ENCODE peak calls at places on chromosome 13, in ten cellular contexts. One of them, this sample, is unnamed. For H3K4me1 and H3K36me3, the result is how much of the 10 kb centered on the place peaks cover.

GRCh38 chr13:41004875-41005693 is 14.0 kb downstream of the ELF1 start:
- DNase-seq in Peyer's patch: no peak
- DNase-seq in heart left ventricle: no peak
- DNase-seq in H1: no peak
- DNase-seq in endothelial cell of umbilical vein: peak
- DNase-seq in left lung: no peak
- DNase-seq in OCI-LY7: peak
- DNase-seq in tibial nerve: no peak
- DNase-seq in pancreas: no peak
- DNase-seq in breast epithelium: no peak
- DNase-seq in this sample: no peak

GRCh38 chr13:113207890-113208423 is 512 bp downstream of the PCID2 start:
- DNase-seq in H1: peak
- DNase-seq in left lung: peak
- DNase-seq in heart left ventricle: peak
- DNase-seq in tibial nerve: no peak
- DNase-seq in endothelial cell of umbilical vein: peak
- DNase-seq in OCI-LY7: no peak
- DNase-seq in pancreas: peak
- DNase-seq in Peyer's patch: no peak
- DNase-seq in breast epithelium: no peak
- DNase-seq in this sample: no peak

GRCh38 chr13:33799950-33800592 is 17.9 kb upstream of the RFC3 start:
- DNase-seq in Peyer's patch: no peak
- DNase-seq in OCI-LY7: peak
- DNase-seq in left lung: no peak
- DNase-seq in tibial nerve: no peak
- DNase-seq in H1: no peak
- DNase-seq in breast epithelium: no peak
- DNase-seq in endothelial cell of umbilical vein: peak
- DNase-seq in heart left ventricle: no peak
- DNase-seq in pancreas: no peak
- DNase-seq in this sample: no peak

GRCh38 chr13:48431987-48432615 is 19.2 kb upstream of the LPAR6 start:
- DNase-seq in heart left ventricle: no peak
- DNase-seq in left lung: no peak
- DNase-seq in tibial nerve: no peak
- DNase-seq in H1: no peak
- DNase-seq in Peyer's patch: no peak
- DNase-seq in breast epithelium: no peak
- DNase-seq in OCI-LY7: no peak
- DNase-seq in pancreas: no peak
- DNase-seq in endothelial cell of umbilical vein: peak
- DNase-seq in this sample: no peak

GRCh38 chr13:74047925-74048324 is 86.3 kb downstream of the KLF12 start:
- DNase-seq in pancreas: no peak
- DNase-seq in endothelial cell of umbilical vein: peak
- DNase-seq in left lung: no peak
- DNase-seq in heart left ventricle: no peak
- DNase-seq in Peyer's patch: no peak
- DNase-seq in breast epithelium: no peak
- DNase-seq in tibial nerve: no peak
- DNase-seq in H1: no peak
- DNase-seq in OCI-LY7: no peak
- DNase-seq in this sample: no peak

GRCh38 chr13:73556902-73557301 is 498.1 kb downstream of the KLF5 start:
- DNase-seq in H1: no peak
- DNase-seq in breast epithelium: no peak
- DNase-seq in heart left ventricle: no peak
- DNase-seq in Peyer's patch: no peak
- DNase-seq in pancreas: no peak
- DNase-seq in tibial nerve: no peak
- DNase-seq in left lung: no peak
- DNase-seq in endothelial cell of umbilical vein: no peak
- DNase-seq in OCI-LY7: no peak
- DNase-seq in this sample: no peak

GRCh38 chr13:34409496-34410163 is 532.4 kb upstream of the NBEA start:
- DNase-seq in pancreas: no peak
- DNase-seq in heart left ventricle: no peak
- DNase-seq in left lung: no peak
- DNase-seq in tibial nerve: no peak
- DNase-seq in OCI-LY7: no peak
- DNase-seq in endothelial cell of umbilical vein: no peak
- DNase-seq in H1: no peak
- DNase-seq in Peyer's patch: no peak
- DNase-seq in breast epithelium: no peak
- DNase-seq in this sample: no peak

GRCh38 chr13:103040006-103040405 is 26.2 kb downstream of the SLC10A2 start:
- DNase-seq in endothelial cell of umbilical vein: no peak
- DNase-seq in pancreas: no peak
- DNase-seq in H1: no peak
- DNase-seq in Peyer's patch: no peak
- DNase-seq in left lung: no peak
- DNase-seq in heart left ventricle: no peak
- DNase-seq in breast epithelium: no peak
- DNase-seq in tibial nerve: no peak
- DNase-seq in OCI-LY7: no peak
- DNase-seq in this sample: no peak

DNA sequence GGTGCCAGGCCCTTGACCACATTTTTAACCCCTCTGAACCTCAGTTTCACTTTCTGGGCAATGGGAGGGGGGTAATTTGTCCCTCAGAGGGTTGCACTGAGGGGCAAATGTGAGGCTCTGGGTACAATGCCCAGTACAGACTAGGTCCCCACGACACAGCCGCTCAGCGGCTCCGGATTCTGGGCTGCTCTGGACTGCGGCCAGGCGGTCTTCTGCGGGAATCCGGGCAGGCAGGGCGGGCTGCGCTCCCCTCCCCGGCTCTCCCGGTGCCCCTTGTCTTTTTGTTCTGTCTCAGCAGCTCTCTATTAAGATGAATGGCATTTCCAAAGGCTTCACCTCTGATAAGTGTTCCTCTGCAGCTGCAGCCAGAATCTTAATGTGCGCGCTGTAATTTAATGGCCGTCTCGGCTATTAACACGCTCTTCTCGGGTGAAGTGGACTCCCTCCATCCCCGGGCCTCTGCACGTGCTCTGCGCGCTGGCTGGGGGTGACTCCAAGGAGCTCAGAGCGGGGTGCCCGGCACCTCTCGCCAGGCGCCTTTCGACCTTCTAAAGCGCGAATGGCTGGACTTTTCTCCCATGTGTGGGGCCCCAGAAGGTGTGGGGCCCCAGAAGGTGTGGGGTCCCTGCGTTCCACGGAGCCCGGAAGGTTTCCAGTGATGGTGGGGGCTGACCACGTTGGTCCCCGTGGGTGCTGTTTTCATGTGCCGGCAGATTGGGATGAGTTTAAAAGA is 3.5 kb upstream of the ALOX5AP start:
- DNase-seq in Peyer's patch: no peak
- DNase-seq in left lung: no peak
- DNase-seq in heart left ventricle: no peak
- DNase-seq in tibial nerve: no peak
- DNase-seq in pancreas: no peak
- DNase-seq in H1: no peak
- DNase-seq in endothelial cell of umbilical vein: no peak
- DNase-seq in OCI-LY7: no peak
- DNase-seq in breast epithelium: no peak
- DNase-seq in this sample: peak
- H3K4me1 ChIP-seq in Peyer's patch: under half
- H3K4me1 ChIP-seq in left lung: under half
- H3K4me1 ChIP-seq in heart left ventricle: under half
- H3K4me1 ChIP-seq in tibial nerve: under half
- H3K4me1 ChIP-seq in pancreas: under half
- H3K4me1 ChIP-seq in H1: under half
- H3K4me1 ChIP-seq in endothelial cell of umbilical vein: under half
- H3K4me1 ChIP-seq in OCI-LY7: under half
- H3K4me1 ChIP-seq in breast epithelium: under half
- H3K4me1 ChIP-seq in this sample: under half

GRCh38 chr13:96141032-96141431 is 51.1 kb downstream of the HS6ST3 start:
- DNase-seq in tibial nerve: no peak
- DNase-seq in H1: no peak
- DNase-seq in endothelial cell of umbilical vein: no peak
- DNase-seq in pancreas: no peak
- DNase-seq in breast epithelium: no peak
- DNase-seq in heart left ventricle: no peak
- DNase-seq in OCI-LY7: peak
- DNase-seq in Peyer's patch: no peak
- DNase-seq in left lung: no peak
- DNase-seq in this sample: no peak
- TF ChIP-seq CTCF in tibial nerve: no peak
- TF ChIP-seq CTCF in H1: peak
- TF ChIP-seq CTCF in endothelial cell of umbilical vein: no peak
- TF ChIP-seq CTCF in pancreas: no peak
- TF ChIP-seq CTCF in breast epithelium: no peak
- TF ChIP-seq CTCF in heart left ventricle: no peak
- TF ChIP-seq CTCF in OCI-LY7: peak
- TF ChIP-seq CTCF in Peyer's patch: no peak
- TF ChIP-seq CTCF in left lung: no peak
- TF ChIP-seq CTCF in this sample: no peak

GRCh38 chr13:24458736-24459135 is 53.8 kb downstream of the PARP4 start:
- DNase-seq in tibial nerve: no peak
- DNase-seq in Peyer's patch: no peak
- DNase-seq in endothelial cell of umbilical vein: no peak
- DNase-seq in pancreas: no peak
- DNase-seq in breast epithelium: no peak
- DNase-seq in H1: no peak
- DNase-seq in heart left ventricle: no peak
- DNase-seq in OCI-LY7: no peak
- DNase-seq in left lung: no peak
- DNase-seq in this sample: no peak

GRCh38 chr13:24460256-24460655 is 52.3 kb downstream of the PARP4 start:
- DNase-seq in H1: no peak
- DNase-seq in breast epithelium: no peak
- DNase-seq in left lung: no peak
- DNase-seq in pancreas: no peak
- DNase-seq in heart left ventricle: no peak
- DNase-seq in Peyer's patch: no peak
- DNase-seq in endothelial cell of umbilical vein: no peak
- DNase-seq in OCI-LY7: no peak
- DNase-seq in tibial nerve: no peak
- DNase-seq in this sample: no peak

GRCh38 chr13:24454100-24454499 is 58.5 kb downstream of the PARP4 start:
- DNase-seq in pancreas: no peak
- DNase-seq in tibial nerve: no peak
- DNase-seq in Peyer's patch: no peak
- DNase-seq in endothelial cell of umbilical vein: no peak
- DNase-seq in heart left ventricle: no peak
- DNase-seq in breast epithelium: no peak
- DNase-seq in OCI-LY7: no peak
- DNase-seq in H1: no peak
- DNase-seq in left lung: no peak
- DNase-seq in this sample: no peak

GRCh38 chr13:24459234-24459633 is 53.3 kb downstream of the PARP4 start:
- DNase-seq in breast epithelium: no peak
- DNase-seq in pancreas: no peak
- DNase-seq in heart left ventricle: no peak
- DNase-seq in endothelial cell of umbilical vein: no peak
- DNase-seq in H1: no peak
- DNase-seq in left lung: no peak
- DNase-seq in tibial nerve: no peak
- DNase-seq in Peyer's patch: no peak
- DNase-seq in OCI-LY7: no peak
- DNase-seq in this sample: no peak

GRCh38 chr13:24456396-24456795 is 56.2 kb downstream of the PARP4 start:
- DNase-seq in tibial nerve: no peak
- DNase-seq in Peyer's patch: no peak
- DNase-seq in heart left ventricle: no peak
- DNase-seq in H1: no peak
- DNase-seq in breast epithelium: no peak
- DNase-seq in OCI-LY7: no peak
- DNase-seq in left lung: no peak
- DNase-seq in endothelial cell of umbilical vein: no peak
- DNase-seq in pancreas: no peak
- DNase-seq in this sample: no peak
- H3K36me3 ChIP-seq in tibial nerve: under half
- H3K36me3 ChIP-seq in Peyer's patch: half or more
- H3K36me3 ChIP-seq in heart left ventricle: half or more
- H3K36me3 ChIP-seq in H1: under half
- H3K36me3 ChIP-seq in breast epithelium: under half
- H3K36me3 ChIP-seq in OCI-LY7: half or more
- H3K36me3 ChIP-seq in left lung: half or more
- H3K36me3 ChIP-seq in endothelial cell of umbilical vein: under half
- H3K36me3 ChIP-seq in pancreas: half or more
- H3K36me3 ChIP-seq in this sample: half or more

GRCh38 chr13:110275931-110276552 is 30.9 kb downstream of the COL4A1 start:
- DNase-seq in pancreas: no peak
- DNase-seq in endothelial cell of umbilical vein: no peak
- DNase-seq in heart left ventricle: peak
- DNase-seq in Peyer's patch: no peak
- DNase-seq in left lung: no peak
- DNase-seq in tibial nerve: peak
- DNase-seq in breast epithelium: no peak
- DNase-seq in H1: no peak
- DNase-seq in OCI-LY7: no peak
- DNase-seq in this sample: peak

GRCh38 chr13:110278859-110279258 is 28.1 kb downstream of the COL4A1 start:
- DNase-seq in heart left ventricle: no peak
- DNase-seq in Peyer's patch: no peak
- DNase-seq in pancreas: no peak
- DNase-seq in endothelial cell of umbilical vein: no peak
- DNase-seq in breast epithelium: no peak
- DNase-seq in tibial nerve: no peak
- DNase-seq in H1: no peak
- DNase-seq in left lung: no peak
- DNase-seq in OCI-LY7: no peak
- DNase-seq in this sample: no peak

GRCh38 chr13:110279684-110280083 is 27.3 kb downstream of the COL4A1 start:
- DNase-seq in endothelial cell of umbilical vein: no peak
- DNase-seq in breast epithelium: no peak
- DNase-seq in Peyer's patch: no peak
- DNase-seq in tibial nerve: no peak
- DNase-seq in left lung: no peak
- DNase-seq in H1: no peak
- DNase-seq in heart left ventricle: no peak
- DNase-seq in OCI-LY7: no peak
- DNase-seq in pancreas: no peak
- DNase-seq in this sample: no peak

GRCh38 chr13:110276553-110276950 is 30.4 kb downstream of the COL4A1 start:
- DNase-seq in H1: no peak
- DNase-seq in tibial nerve: no peak
- DNase-seq in heart left ventricle: no peak
- DNase-seq in pancreas: no peak
- DNase-seq in left lung: no peak
- DNase-seq in endothelial cell of umbilical vein: no peak
- DNase-seq in OCI-LY7: no peak
- DNase-seq in Peyer's patch: no peak
- DNase-seq in breast epithelium: no peak
- DNase-seq in this sample: no peak

DNA sequence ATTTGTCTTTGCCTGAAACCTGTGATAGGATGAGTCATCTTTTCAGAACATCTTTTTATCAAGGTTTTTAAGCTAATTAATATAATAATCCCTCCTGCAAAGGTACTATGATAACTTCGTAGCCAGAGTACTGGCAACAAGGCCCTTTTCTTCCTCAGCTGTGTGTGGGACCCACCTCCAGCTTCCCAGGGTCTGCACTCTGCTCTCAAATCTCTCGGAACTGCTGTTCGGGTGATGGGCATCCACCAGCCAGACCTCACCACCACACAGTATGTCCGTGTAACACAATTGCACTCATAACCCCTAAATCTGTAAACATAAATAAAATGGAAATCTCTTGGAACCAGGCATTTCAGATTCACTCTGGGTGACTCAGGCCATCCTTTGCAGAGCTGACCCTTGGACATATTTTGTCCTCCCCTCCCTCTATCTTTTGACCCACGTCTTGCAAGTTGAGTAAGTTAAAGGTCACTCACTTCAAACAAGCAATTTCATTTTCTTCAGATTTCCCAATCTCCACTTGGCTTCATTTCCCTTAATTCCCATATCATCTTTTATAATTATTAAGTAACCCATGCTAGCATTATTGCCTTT is 29.5 kb downstream of the COL4A1 start:
- DNase-seq in tibial nerve: no peak
- DNase-seq in Peyer's patch: no peak
- DNase-seq in breast epithelium: no peak
- DNase-seq in pancreas: no peak
- DNase-seq in left lung: no peak
- DNase-seq in heart left ventricle: no peak
- DNase-seq in endothelial cell of umbilical vein: no peak
- DNase-seq in OCI-LY7: no peak
- DNase-seq in H1: no peak
- DNase-seq in this sample: no peak
- H3K4me1 ChIP-seq in tibial nerve: under half
- H3K4me1 ChIP-seq in Peyer's patch: under half
- H3K4me1 ChIP-seq in breast epithelium: under half
- H3K4me1 ChIP-seq in pancreas: under half
- H3K4me1 ChIP-seq in left lung: under half
- H3K4me1 ChIP-seq in heart left ventricle: half or more
- H3K4me1 ChIP-seq in endothelial cell of umbilical vein: under half
- H3K4me1 ChIP-seq in OCI-LY7: under half
- H3K4me1 ChIP-seq in H1: under half
- H3K4me1 ChIP-seq in this sample: under half